ENCODE peak calls at places on chromosomes 7 and 10, in five cellular contexts. V, A, J, Y and N are unnamed samples.

GRCh38 chr10:91702586-91703088 is 69.8 kb upstream of the PPP1R3C start:
- DNase-seq in V (no peak), A (no peak), J (no peak), Y (no peak), N (no peak)

GRCh38 chr10:129096340-129096984 is 370.6 kb upstream of the MGMT start:
- DNase-seq in V (no peak), A (no peak), J (no peak), Y (no peak), N (peak)

GRCh38 chr7:17640730-17641377 is 299.4 kb downstream of the SNX13 start:
- DNase-seq in V (no peak), A (no peak), J (no peak), Y (no peak), N (peak)

GRCh38 chr10:132223156-132223590 is 36.4 kb downstream of the DPYSL4 start:
- DNase-seq in V (peak), A (peak), J (peak), Y (peak), N (peak)

GRCh38 chr10:120607016-120607709 is 150.1 kb downstream of the PLPP4 start:
- DNase-seq in V (no peak), A (peak), J (no peak), Y (peak), N (no peak)

GRCh38 chr7:99596408-99596955 is 1.6 kb upstream of the TMEM225B start:
- DNase-seq in V (no peak), A (no peak), J (no peak), Y (no peak), N (no peak)

GRCh38 chr7:18210788-18211187 is 183.1 kb upstream of the PRPS1L1 start:
- DNase-seq in V (no peak), A (no peak), J (no peak), Y (no peak), N (no peak)

GRCh38 chr7:90945104-90945752 is 319.0 kb upstream of the FZD1 start:
- DNase-seq in V (no peak), A (no peak), J (no peak), Y (no peak), N (no peak)

GRCh38 chr7:66905689-66906088 is 15.3 kb upstream of the TMEM248 start:
- DNase-seq in V (no peak), A (no peak), J (no peak), Y (no peak), N (peak)

GRCh38 chr10:59375990-59376389 is 13.6 kb upstream of the FAM13C start:
- DNase-seq in V (no peak), A (no peak), J (no peak), Y (no peak), N (no peak)

GRCh38 chr10:619710-620109 is 69.8 kb downstream of the DIP2C start:
- DNase-seq in V (no peak), A (no peak), J (no peak), Y (no peak), N (no peak)

DNA sequence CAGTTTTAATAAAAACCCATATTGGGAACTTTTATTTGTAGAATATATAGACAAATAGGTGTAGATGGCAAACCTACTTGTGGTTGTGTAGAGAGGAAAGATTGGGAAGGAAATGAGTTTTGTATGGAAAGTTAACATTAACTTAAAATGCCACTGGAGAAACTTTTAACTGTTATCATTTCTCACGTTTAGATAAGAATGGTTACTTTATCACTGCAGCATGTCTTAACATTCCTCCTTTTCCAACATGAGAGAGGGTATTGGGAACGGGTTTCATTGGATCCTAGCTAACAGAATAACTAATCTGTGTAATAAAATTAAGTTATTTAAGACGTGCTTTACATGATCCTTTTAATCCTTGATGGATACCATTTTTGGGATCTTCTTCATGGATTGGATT is 1.8 kb downstream of the LUC7L2 start:
- DNase-seq in V (no peak), A (no peak), J (no peak), Y (no peak), N (no peak)
- H3K4me3 ChIP-seq in V (peak), A (peak), J (no peak), Y (peak), N (peak)

DNA sequence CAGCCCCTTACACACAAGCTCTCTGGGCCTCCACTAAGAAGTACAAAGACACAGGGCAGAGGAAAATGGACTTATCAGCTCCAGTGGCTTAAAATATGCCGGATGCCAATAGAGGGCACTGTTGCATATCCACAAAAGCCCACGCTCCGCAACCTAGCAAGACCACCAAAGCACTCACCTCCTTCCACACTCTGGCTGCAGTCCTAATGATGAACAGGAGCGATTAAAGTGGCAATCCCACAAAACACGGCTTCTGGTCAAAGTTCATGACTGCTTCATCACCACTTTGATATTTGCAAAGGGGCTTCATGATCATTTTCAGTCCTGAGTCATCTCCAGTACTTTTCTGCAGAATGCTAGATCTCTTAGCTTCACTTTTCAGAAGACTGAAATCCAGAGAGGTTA is 158.3 kb upstream of the ITGB1 start:
- DNase-seq in V (no peak), A (no peak), J (no peak), Y (no peak), N (peak)
- TF ChIP-seq CTCF in V (peak), A (peak), J (peak), Y (peak), N (peak)

DNA sequence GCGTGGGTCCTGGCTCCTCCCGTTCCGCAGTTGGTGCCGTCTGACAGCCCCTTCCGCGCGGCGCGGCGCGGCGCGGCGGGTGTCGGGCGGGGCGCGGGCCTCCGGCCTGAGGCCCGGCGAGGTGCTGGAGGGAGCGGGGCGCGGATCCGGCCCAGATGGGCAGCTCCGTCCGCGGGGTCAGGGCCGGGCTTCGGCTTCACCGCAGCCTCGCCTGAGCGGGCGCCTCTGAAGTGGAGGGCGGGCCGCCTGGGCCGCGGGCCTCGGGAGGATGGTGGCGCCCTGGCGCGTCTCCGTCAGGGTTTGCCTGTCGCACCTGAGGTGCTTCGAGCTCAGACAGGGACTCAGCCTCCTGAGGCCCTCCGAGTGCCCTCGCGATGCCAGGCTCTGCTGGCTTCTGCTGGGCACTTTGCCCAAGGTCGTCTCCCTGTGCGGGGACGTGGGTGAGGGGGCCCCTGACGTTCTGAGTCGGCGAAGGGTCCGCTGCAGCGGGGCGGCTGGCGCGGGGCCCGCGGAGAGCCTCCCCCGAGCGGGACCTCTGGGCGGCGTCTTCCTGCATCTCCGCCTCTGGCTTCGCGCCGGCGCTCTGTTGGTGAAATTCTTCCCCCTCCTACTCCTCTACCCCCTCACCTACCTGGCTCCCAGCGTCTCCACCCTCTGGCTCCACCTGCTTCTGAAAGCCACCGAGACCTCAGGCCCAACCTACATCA is 471 bp downstream of the ADCK2 start:
- DNase-seq in V (no peak), A (peak), J (peak), Y (no peak), N (peak)
- H3K4me3 ChIP-seq in V (peak), A (peak), J (peak), Y (peak), N (peak)

GRCh38 chr7:92691578-92691977 is 101.4 kb upstream of the FAM133B start:
- DNase-seq in V (no peak), A (peak), J (no peak), Y (no peak), N (peak)
- TF ChIP-seq CTCF in V (peak), A (peak), J (peak), Y (peak), N (peak)

GRCh38 chr7:26151650-26151952 is 397 bp upstream of the NFE2L3 start:
- DNase-seq in V (no peak), A (no peak), J (no peak), Y (no peak), N (no peak)
- H3K4me3 ChIP-seq in V (no peak), A (peak), J (peak), Y (peak), N (peak)

GRCh38 chr10:79605308-79605707 is 5.4 kb upstream of the SFTPA1 start:
- DNase-seq in V (no peak), A (no peak), J (no peak), Y (no peak), N (no peak)

GRCh38 chr10:79610601-79611191 is at the start of gene SFTPA1:
- DNase-seq in V (no peak), A (no peak), J (no peak), Y (no peak), N (no peak)

GRCh38 chr10:79602953-79603352 is 7.8 kb upstream of the SFTPA1 start:
- DNase-seq in V (no peak), A (no peak), J (no peak), Y (no peak), N (no peak)

GRCh38 chr10:79604294-79604693 is 6.4 kb upstream of the SFTPA1 start:
- DNase-seq in V (no peak), A (no peak), J (no peak), Y (no peak), N (no peak)

GRCh38 chr10:79608505-79609375 is 2.0 kb upstream of the SFTPA1 start:
- DNase-seq in V (peak), A (no peak), J (no peak), Y (no peak), N (peak)
- TF ChIP-seq CTCF in V (peak), A (peak), J (no peak), Y (peak), N (peak)

GRCh38 chr10:19031763-19032162 is 16.8 kb upstream of the MALRD1 start:
- DNase-seq in V (no peak), A (no peak), J (no peak), Y (no peak), N (no peak)
- H3K4me3 ChIP-seq in V (no peak), A (no peak), J (no peak), Y (no peak), N (no peak)

GRCh38 chr10:71548494-71548846 is 151.8 kb downstream of the CDH23 start:
- DNase-seq in V (no peak), A (no peak), J (no peak), Y (no peak), N (peak)
- TF ChIP-seq CTCF in V (peak), A (peak), J (no peak), Y (peak), N (peak)

GRCh38 chr10:105834261-105835059 is 1193.4 kb downstream of the SORCS3 start:
- DNase-seq in V (no peak), A (no peak), J (no peak), Y (no peak), N (peak)

GRCh38 chr10:105840288-105840770 is 1199.2 kb downstream of the SORCS3 start:
- DNase-seq in V (no peak), A (no peak), J (no peak), Y (no peak), N (peak)

GRCh38 chr10:105837951-105838350 is 1196.9 kb downstream of the SORCS3 start:
- DNase-seq in V (no peak), A (peak), J (no peak), Y (peak), N (peak)
- H3K4me3 ChIP-seq in V (no peak), A (peak), J (peak), Y (peak), N (peak)

GRCh38 chr10:11533328-11533781 is 78.1 kb downstream of the USP6NL start:
- DNase-seq in V (no peak), A (peak), J (no peak), Y (no peak), N (peak)
- TF ChIP-seq CTCF in V (peak), A (peak), J (no peak), Y (no peak), N (peak)